ENCODE peak calls at places on chromosomes 12 and 14, in five cellular contexts. F is A673; J is CD4-positive, CD25-positive, alpha-beta regulatory T cell; D is substantia nigra; X is uterus. Q is an unnamed sample.

GRCh38 chr12:57756406-57757341 is 1.8 kb downstream of the MARCHF9 start:
- DNase-seq in F (no peak), J (peak), D (no peak), X (no peak), Q (no peak)

GRCh38 chr12:132275110-132275531 is 54.3 kb downstream of the GALNT9 start:
- DNase-seq in F (peak), J (no peak), D (no peak), X (no peak), Q (peak)

GRCh38 chr14:94337274-94337673 is 14.1 kb upstream of the SERPINA6 start:
- DNase-seq in F (no peak), J (no peak), D (no peak), X (no peak), Q (peak)

GRCh38 chr14:26719514-26719913 is 121.7 kb upstream of the NOVA1 start:
- DNase-seq in F (no peak), J (no peak), D (no peak), X (no peak), Q (peak)

GRCh38 chr12:123387508-123388217 is 3.7 kb downstream of the KMT5A start:
- DNase-seq in F (no peak), J (no peak), D (no peak), X (no peak), Q (no peak)

GRCh38 chr12:613996-614726 is 49.1 kb downstream of the NINJ2 start:
- DNase-seq in F (peak), J (no peak), D (peak), X (no peak), Q (peak)

GRCh38 chr14:22319526-22320352 is 269.3 kb downstream of the DAD1 start:
- DNase-seq in F (peak), J (no peak), D (peak), X (peak), Q (peak)

GRCh38 chr12:104864668-104865067 is 93.4 kb downstream of the SLC41A2 start:
- DNase-seq in F (no peak), J (no peak), D (no peak), X (no peak), Q (no peak)

GRCh38 chr12:63940295-63940997 is 95.9 kb downstream of the SRGAP1 start:
- DNase-seq in F (peak), J (no peak), D (peak), X (no peak), Q (no peak)

GRCh38 chr12:52636189-52636588 is 15.8 kb downstream of the KRT2 start:
- DNase-seq in F (no peak), J (no peak), D (no peak), X (no peak), Q (no peak)

GRCh38 chr12:126464157-126464556 is 1398.9 kb downstream of the AACS start:
- DNase-seq in F (no peak), J (no peak), D (no peak), X (no peak), Q (no peak)

GRCh38 chr12:109878749-109879148 is 1.6 kb downstream of the GLTP start:
- DNase-seq in F (no peak), J (no peak), D (no peak), X (no peak), Q (no peak)

GRCh38 chr14:67467134-67467533 is 21.4 kb downstream of the TMEM229B start:
- DNase-seq in F (no peak), J (no peak), D (no peak), X (no peak), Q (no peak)

GRCh38 chr12:52807544-52808470 is 6.1 kb downstream of the KRT4 start:
- DNase-seq in F (no peak), J (no peak), D (no peak), X (no peak), Q (no peak)

GRCh38 chr12:127306604-127307215 is 960.3 kb upstream of the TMEM132C start:
- DNase-seq in F (no peak), J (no peak), D (no peak), X (no peak), Q (peak)

GRCh38 chr12:96061864-96062453 is 26.6 kb upstream of the LTA4H start:
- DNase-seq in F (peak), J (peak), D (peak), X (peak), Q (peak)